ENCODE peak calls at places on chromosomes 6 and 20, in eight cellular contexts. A is tibial nerve, E is testis, L is spleen, O is HCT116, V is gastrocnemius medialis, R is stomach, N is IMR-90. U is an unnamed sample. For H3K4me1, the result is how much of the 10 kb centered on the place peaks cover.

GRCh38 chr6:136784910-136785746 is 7.1 kb downstream of the MAP3K5 start:
- DNase-seq in L (peak), O (no peak), A (no peak), N (no peak), R (peak), V (peak), E (peak), U (no peak)

GRCh38 chr20:8156603-8157079 is 24.6 kb downstream of the PLCB1 start:
- DNase-seq in R (no peak), E (no peak), A (no peak), O (peak), V (no peak), L (no peak), N (peak), U (no peak)

GRCh38 chr6:21612067-21612745 is 18.7 kb downstream of the SOX4 start:
- DNase-seq in O (no peak), V (no peak), N (no peak), R (no peak), A (no peak), E (no peak), L (no peak), U (peak)

GRCh38 chr6:160971151-160971550 is 20.4 kb upstream of the MAP3K4 start:
- DNase-seq in R (no peak), L (no peak), A (no peak), V (no peak), N (no peak), E (no peak), O (no peak), U (peak)

GRCh38 chr6:116238083-116238482 is 15.8 kb downstream of the TSPYL4 start:
- DNase-seq in L (no peak), R (no peak), V (no peak), A (no peak), E (no peak), O (no peak), N (peak), U (no peak)

GRCh38 chr20:19824861-19825260 is 66.8 kb downstream of the RIN2 start:
- DNase-seq in R (no peak), O (no peak), A (no peak), E (no peak), L (no peak), N (peak), V (no peak), U (no peak)

GRCh38 chr6:144064402-144064830 is 31.0 kb downstream of the SF3B5 start:
- DNase-seq in N (no peak), O (no peak), R (peak), E (peak), V (no peak), A (no peak), L (peak), U (no peak)

GRCh38 chr20:40687384-40688128 is 1.5 kb downstream of the MAFB start:
- DNase-seq in R (peak), A (peak), N (no peak), O (no peak), L (peak), V (peak), E (peak), U (no peak)

GRCh38 chr20:43140719-43141118 is 49.0 kb downstream of the PTPRT start:
- DNase-seq in N (no peak), L (no peak), R (no peak), A (no peak), O (no peak), V (no peak), E (no peak), U (no peak)

GRCh38 chr6:19434065-19434464 is 403.1 kb upstream of the ID4 start:
- DNase-seq in R (no peak), A (no peak), N (no peak), V (no peak), O (no peak), L (no peak), E (no peak), U (no peak)

GRCh38 chr6:15901141-15902115 is 227.5 kb upstream of the MYLIP start:
- DNase-seq in R (no peak), A (peak), O (no peak), E (no peak), L (no peak), N (no peak), V (peak), U (no peak)

GRCh38 chr20:32737371-32738223 is 5.7 kb downstream of the COMMD7 start:
- DNase-seq in V (no peak), R (no peak), A (no peak), L (no peak), E (no peak), N (peak), O (no peak), U (no peak)

GRCh38 chr20:62155428-62156253 is 12.1 kb downstream of the SS18L1 start:
- DNase-seq in V (no peak), A (no peak), E (no peak), R (no peak), N (peak), O (no peak), L (no peak), U (no peak)

GRCh38 chr20:43722153-43722505 is 4.7 kb downstream of the GTSF1L start:
- DNase-seq in R (no peak), N (no peak), L (no peak), O (no peak), E (no peak), V (no peak), A (no peak), U (no peak)

GRCh38 chr6:30041221-30041620 is 19.8 kb upstream of the POLR1H start:
- DNase-seq in E (no peak), R (no peak), L (no peak), A (no peak), O (no peak), V (no peak), N (no peak), U (no peak)

GRCh38 chr6:157728183-157728881 is 94.7 kb upstream of the SNX9 start:
- DNase-seq in E (peak), O (no peak), R (no peak), N (no peak), V (no peak), A (no peak), L (no peak), U (no peak)

GRCh38 chr20:35062478-35062877 is 30.1 kb downstream of the TRPC4AP start:
- DNase-seq in E (no peak), L (no peak), A (no peak), V (no peak), R (no peak), N (no peak), O (no peak), U (no peak)
- H3K4me1 ChIP-seq in E (under half), L (under half), A (under half), V (under half), R (under half), N (under half), O (under half), U (under half)

GRCh38 chr20:50071039-50071888 is 41.7 kb downstream of the UBE2V1 start:
- DNase-seq in E (peak), N (peak), A (peak), L (peak), V (peak), R (peak), O (peak), U (peak)
- TF ChIP-seq POLR2A in E (no peak), N (peak), A (no peak), L (no peak), V (no peak), R (no peak), O (no peak), U (no peak)

GRCh38 chr6:75379536-75379935 is 94.9 kb upstream of the TMEM30A start:
- DNase-seq in O (no peak), A (no peak), N (no peak), R (no peak), E (no peak), V (no peak), L (no peak), U (no peak)

GRCh38 chr6:75377386-75377785 is 92.8 kb upstream of the TMEM30A start:
- DNase-seq in R (no peak), L (no peak), V (no peak), O (no peak), A (no peak), E (no peak), N (no peak), U (no peak)

GRCh38 chr6:75376347-75377024 is 91.9 kb upstream of the TMEM30A start:
- DNase-seq in E (no peak), R (no peak), O (no peak), A (no peak), L (no peak), N (peak), V (no peak), U (no peak)

GRCh38 chr6:75374913-75375530 is 90.4 kb upstream of the TMEM30A start:
- DNase-seq in N (no peak), V (peak), O (no peak), A (no peak), R (no peak), E (no peak), L (no peak), U (no peak)

GRCh38 chr6:75378101-75378500 is 93.5 kb upstream of the TMEM30A start:
- DNase-seq in V (no peak), A (no peak), O (no peak), L (no peak), E (no peak), N (no peak), R (no peak), U (no peak)
- H3K27ac ChIP-seq in V (no peak), A (no peak), O (no peak), L (no peak), E (no peak), N (no peak), R (no peak), U (no peak)

DNA sequence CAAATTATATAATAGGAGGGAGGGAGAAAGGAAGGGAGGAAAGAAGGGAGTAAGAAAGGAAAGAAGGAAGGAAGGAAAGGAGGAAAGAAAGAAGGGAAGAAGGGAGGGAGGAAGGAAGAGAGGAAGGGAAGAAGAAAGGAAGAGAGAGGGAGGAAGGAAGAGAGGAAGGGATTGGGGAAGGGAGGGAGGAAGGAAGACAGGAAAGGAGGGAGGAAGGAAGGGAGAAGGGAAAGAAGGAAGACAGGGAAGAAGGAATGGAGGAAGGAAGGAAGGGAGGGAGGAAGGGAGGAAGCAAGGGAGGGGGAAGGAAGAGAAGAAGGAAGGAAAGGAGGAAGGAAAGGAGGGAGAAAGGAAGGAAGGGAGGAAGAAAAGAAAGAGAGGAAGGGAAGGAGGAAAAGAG is 660.5 kb downstream of the EPM2A start:
- DNase-seq in E (no peak), O (no peak), V (no peak), L (no peak), R (no peak), A (no peak), N (no peak), U (no peak)
- H3K4me1 ChIP-seq in E (under half), O (under half), V (under half), L (under half), R (under half), A (under half), N (under half), U (under half)

GRCh38 chr6:134174790-134175531 is 122.5 kb upstream of the SLC2A12 start:
- DNase-seq in A (peak), O (peak), E (peak), N (peak), L (peak), V (peak), R (peak), U (peak)

GRCh38 chr6:134175532-134176282 is 123.3 kb upstream of the SLC2A12 start:
- DNase-seq in E (peak), A (peak), R (peak), N (peak), L (peak), O (peak), V (peak), U (peak)

GRCh38 chr6:134177236-134177635 is 124.8 kb upstream of the SLC2A12 start:
- DNase-seq in A (no peak), N (no peak), R (no peak), O (no peak), L (no peak), V (no peak), E (no peak), U (peak)

GRCh38 chr6:134177753-134178229 is 125.4 kb upstream of the SLC2A12 start:
- DNase-seq in A (peak), V (no peak), E (no peak), N (peak), O (no peak), R (no peak), L (no peak), U (peak)

GRCh38 chr6:134176283-134176975 is 124.0 kb upstream of the SLC2A12 start:
- DNase-seq in L (peak), O (no peak), A (no peak), N (peak), E (peak), R (peak), V (peak), U (no peak)
- TF ChIP-seq POLR2A in L (no peak), O (no peak), A (no peak), N (no peak), E (no peak), R (no peak), V (no peak), U (no peak)

GRCh38 chr20:37296371-37296770 is 6.9 kb downstream of the MANBAL start:
- DNase-seq in L (no peak), E (no peak), A (no peak), O (no peak), R (no peak), V (no peak), N (no peak), U (no peak)
- H3K27ac ChIP-seq in L (no peak), E (no peak), A (no peak), O (no peak), R (no peak), V (peak), N (no peak), U (peak)

GRCh38 chr6:137874204-137875001 is 7.3 kb downstream of the TNFAIP3 start:
- DNase-seq in A (no peak), L (no peak), N (no peak), O (no peak), R (peak), V (no peak), E (no peak), U (no peak)
- H3K4me1 ChIP-seq in A (half or more), L (half or more), N (under half), O (under half), R (under half), V (under half), E (under half), U (half or more)

DNA sequence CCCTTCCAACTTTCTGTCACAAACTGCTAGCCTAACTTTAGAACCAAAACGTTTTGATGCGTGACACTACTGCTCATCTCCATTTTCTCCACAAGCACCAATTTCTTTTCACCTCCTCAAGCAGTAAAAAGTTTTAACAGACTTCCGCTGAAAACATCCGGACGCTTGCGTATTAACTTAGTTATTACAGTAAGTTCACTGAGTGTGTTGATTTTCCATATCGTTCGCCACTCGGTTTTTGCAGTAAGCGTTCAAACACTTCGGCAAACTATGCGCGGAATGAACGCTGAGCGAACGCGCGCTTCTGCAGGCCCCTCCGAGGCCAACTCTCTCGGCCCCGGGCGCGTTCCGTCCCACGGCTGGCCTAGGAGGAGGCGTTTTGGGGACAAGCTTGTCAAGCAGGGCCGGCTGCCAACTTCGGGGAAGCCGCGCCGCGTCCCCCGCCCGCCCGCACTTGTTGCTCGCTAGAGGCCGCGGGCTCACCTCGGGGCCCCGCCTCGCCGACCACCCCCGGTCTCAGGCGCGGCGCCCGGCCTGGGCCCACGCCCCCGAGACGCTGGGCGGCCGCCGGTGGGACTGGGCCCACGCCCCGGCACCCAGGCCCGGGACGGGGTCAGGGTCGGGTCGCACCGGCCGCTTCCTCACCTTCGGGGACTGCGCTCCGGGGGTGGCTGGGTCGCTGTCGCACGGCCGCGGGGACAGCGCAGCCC is 945 bp downstream of the PHF10 start:
- DNase-seq in R (peak), A (peak), V (peak), E (peak), N (peak), L (peak), O (no peak), U (peak)
- TF ChIP-seq POLR2A in R (no peak), A (no peak), V (no peak), E (no peak), N (peak), L (no peak), O (no peak), U (no peak)

GRCh38 chr20:24208652-24209051 is 220.1 kb upstream of the GGTLC1 start:
- DNase-seq in O (no peak), R (no peak), E (no peak), L (no peak), N (no peak), A (no peak), V (no peak), U (no peak)
- H3K27ac ChIP-seq in O (no peak), R (no peak), E (no peak), L (no peak), N (no peak), A (no peak), V (no peak), U (no peak)

GRCh38 chr6:26536571-26537159 is 1.5 kb upstream of the HMGN4 start:
- DNase-seq in L (no peak), A (no peak), N (peak), V (no peak), R (no peak), O (no peak), E (peak), U (no peak)

GRCh38 chr6:26537846-26538571 is at the start of gene HMGN4:
- DNase-seq in L (peak), A (peak), V (peak), E (peak), R (peak), N (peak), O (peak), U (peak)

GRCh38 chr6:26538936-26539615 is 910 bp downstream of the HMGN4 start:
- DNase-seq in E (no peak), N (no peak), A (no peak), L (no peak), O (no peak), V (no peak), R (no peak), U (no peak)

GRCh38 chr6:26538572-26538902 is 371 bp downstream of the HMGN4 start:
- DNase-seq in L (no peak), O (no peak), E (no peak), V (no peak), A (no peak), N (peak), R (no peak), U (no peak)

GRCh38 chr6:26537160-26537845 is 863 bp upstream of the HMGN4 start:
- DNase-seq in O (peak), A (peak), R (peak), N (peak), V (peak), L (peak), E (peak), U (peak)
- H3K4me1 ChIP-seq in O (under half), A (half or more), R (under half), N (under half), V (under half), L (half or more), E (under half), U (under half)

U was measured in esophagus muscularis mucosa.